ENCODE peak calls at places on chromosomes 13 and 19, in nine cellular contexts. One of them, this sample, is unnamed.
A peak's percentile ranks its signal among the peaks of the same experiment; 100 is the strongest.

GRCh38 chr13:92717857-92718256 is 508.8 kb upstream of the GPC6 start:
- DNase-seq in lower leg skin: no peak
- DNase-seq in cardiac muscle cell: no peak
- DNase-seq in psoas muscle: no peak
- DNase-seq in foreskin fibroblast: no peak
- DNase-seq in gastrocnemius medialis: no peak
- DNase-seq in right atrium auricular region: no peak
- DNase-seq in heart right ventricle: no peak
- DNase-seq in fibroblast of lung: no peak
- DNase-seq in this sample: no peak

GRCh38 chr19:48854103-48854502 is 14.3 kb downstream of the PLEKHA4 start:
- DNase-seq in lower leg skin: no peak
- DNase-seq in cardiac muscle cell: no peak
- DNase-seq in psoas muscle: no peak
- DNase-seq in foreskin fibroblast: no peak
- DNase-seq in gastrocnemius medialis: no peak
- DNase-seq in right atrium auricular region: no peak
- DNase-seq in heart right ventricle: no peak
- DNase-seq in fibroblast of lung: no peak
- DNase-seq in this sample: no peak

GRCh38 chr13:95641291-95641811 is 3.2 kb downstream of the DZIP1 start:
- DNase-seq in lower leg skin: no peak
- DNase-seq in cardiac muscle cell: peak; percentile 52
- DNase-seq in psoas muscle: peak; percentile 21
- DNase-seq in foreskin fibroblast: no peak
- DNase-seq in gastrocnemius medialis: no peak
- DNase-seq in right atrium auricular region: no peak
- DNase-seq in heart right ventricle: peak; percentile 13
- DNase-seq in fibroblast of lung: peak; percentile 53
- DNase-seq in this sample: no peak

GRCh38 chr13:114339779-114340534 is 25.7 kb downstream of the CHAMP1 start:
- DNase-seq in lower leg skin: no peak
- DNase-seq in cardiac muscle cell: peak; percentile 59
- DNase-seq in psoas muscle: no peak
- DNase-seq in foreskin fibroblast: peak; percentile 55
- DNase-seq in gastrocnemius medialis: no peak
- DNase-seq in right atrium auricular region: no peak
- DNase-seq in heart right ventricle: no peak
- DNase-seq in fibroblast of lung: peak; percentile 26
- DNase-seq in this sample: no peak

GRCh38 chr19:40512473-40513344 is 45.9 kb downstream of the SPTBN4 start:
- DNase-seq in lower leg skin: no peak
- DNase-seq in cardiac muscle cell: peak; percentile 33
- DNase-seq in psoas muscle: no peak
- DNase-seq in foreskin fibroblast: no peak
- DNase-seq in gastrocnemius medialis: no peak
- DNase-seq in right atrium auricular region: no peak
- DNase-seq in heart right ventricle: no peak
- DNase-seq in fibroblast of lung: peak; percentile 34
- DNase-seq in this sample: no peak

GRCh38 chr13:23583491-23583890 is 13.3 kb downstream of the TNFRSF19 start:
- DNase-seq in lower leg skin: no peak
- DNase-seq in cardiac muscle cell: peak; percentile 13
- DNase-seq in psoas muscle: no peak
- DNase-seq in foreskin fibroblast: no peak
- DNase-seq in gastrocnemius medialis: no peak
- DNase-seq in right atrium auricular region: no peak
- DNase-seq in heart right ventricle: no peak
- DNase-seq in fibroblast of lung: no peak
- DNase-seq in this sample: no peak

GRCh38 chr19:39805120-39805519 is 26.5 kb downstream of the LEUTX start:
- DNase-seq in lower leg skin: no peak
- DNase-seq in cardiac muscle cell: no peak
- DNase-seq in psoas muscle: peak; percentile 21
- DNase-seq in foreskin fibroblast: peak; percentile 18
- DNase-seq in gastrocnemius medialis: peak; percentile 24
- DNase-seq in right atrium auricular region: no peak
- DNase-seq in heart right ventricle: no peak
- DNase-seq in fibroblast of lung: no peak
- DNase-seq in this sample: no peak

GRCh38 chr19:50814883-50815282 is 8.7 kb downstream of the KLK1 start:
- DNase-seq in lower leg skin: no peak
- DNase-seq in cardiac muscle cell: no peak
- DNase-seq in psoas muscle: no peak
- DNase-seq in foreskin fibroblast: no peak
- DNase-seq in gastrocnemius medialis: no peak
- DNase-seq in right atrium auricular region: no peak
- DNase-seq in heart right ventricle: no peak
- DNase-seq in fibroblast of lung: no peak
- DNase-seq in this sample: no peak

GRCh38 chr19:7866399-7867091 is 7.6 kb downstream of the PRR36 start:
- DNase-seq in lower leg skin: no peak
- DNase-seq in cardiac muscle cell: no peak
- DNase-seq in psoas muscle: no peak
- DNase-seq in foreskin fibroblast: no peak
- DNase-seq in gastrocnemius medialis: no peak
- DNase-seq in right atrium auricular region: no peak
- DNase-seq in heart right ventricle: no peak
- DNase-seq in fibroblast of lung: no peak
- DNase-seq in this sample: no peak

GRCh38 chr13:48012668-48013067 is 11.6 kb upstream of the SUCLA2 start:
- DNase-seq in lower leg skin: no peak
- DNase-seq in cardiac muscle cell: no peak
- DNase-seq in psoas muscle: no peak
- DNase-seq in foreskin fibroblast: no peak
- DNase-seq in gastrocnemius medialis: no peak
- DNase-seq in right atrium auricular region: no peak
- DNase-seq in heart right ventricle: no peak
- DNase-seq in fibroblast of lung: no peak
- DNase-seq in this sample: no peak

GRCh38 chr13:48316826-48317510 is 13.4 kb downstream of the RB1 start:
- DNase-seq in lower leg skin: no peak
- DNase-seq in cardiac muscle cell: no peak
- DNase-seq in psoas muscle: no peak
- DNase-seq in foreskin fibroblast: no peak
- DNase-seq in gastrocnemius medialis: no peak
- DNase-seq in right atrium auricular region: no peak
- DNase-seq in heart right ventricle: peak; percentile 22
- DNase-seq in fibroblast of lung: no peak
- DNase-seq in this sample: no peak

GRCh38 chr13:98606296-98606695 is 29.4 kb upstream of the STK24 start:
- DNase-seq in lower leg skin: no peak
- DNase-seq in cardiac muscle cell: peak; percentile 16
- DNase-seq in psoas muscle: no peak
- DNase-seq in foreskin fibroblast: no peak
- DNase-seq in gastrocnemius medialis: no peak
- DNase-seq in right atrium auricular region: no peak
- DNase-seq in heart right ventricle: no peak
- DNase-seq in fibroblast of lung: no peak
- DNase-seq in this sample: no peak

GRCh38 chr13:103351035-103351828 is 285.0 kb upstream of the SLC10A2 start:
- DNase-seq in lower leg skin: no peak
- DNase-seq in cardiac muscle cell: peak; percentile 34
- DNase-seq in psoas muscle: no peak
- DNase-seq in foreskin fibroblast: no peak
- DNase-seq in gastrocnemius medialis: no peak
- DNase-seq in right atrium auricular region: no peak
- DNase-seq in heart right ventricle: peak; percentile 23
- DNase-seq in fibroblast of lung: peak; percentile 75
- DNase-seq in this sample: no peak

GRCh38 chr19:1109032-1109541 is 5.3 kb downstream of the GPX4 start:
- DNase-seq in lower leg skin: no peak
- DNase-seq in cardiac muscle cell: no peak
- DNase-seq in psoas muscle: no peak
- DNase-seq in foreskin fibroblast: no peak
- DNase-seq in gastrocnemius medialis: no peak
- DNase-seq in right atrium auricular region: no peak
- DNase-seq in heart right ventricle: no peak
- DNase-seq in fibroblast of lung: no peak
- DNase-seq in this sample: no peak
- TF ChIP-seq CTCF in lower leg skin: no peak
- TF ChIP-seq CTCF in cardiac muscle cell: no peak
- TF ChIP-seq CTCF in psoas muscle: no peak
- TF ChIP-seq CTCF in foreskin fibroblast: no peak
- TF ChIP-seq CTCF in gastrocnemius medialis: no peak
- TF ChIP-seq CTCF in right atrium auricular region: no peak
- TF ChIP-seq CTCF in heart right ventricle: no peak
- TF ChIP-seq CTCF in fibroblast of lung: no peak
- TF ChIP-seq CTCF in this sample: no peak

DNA sequence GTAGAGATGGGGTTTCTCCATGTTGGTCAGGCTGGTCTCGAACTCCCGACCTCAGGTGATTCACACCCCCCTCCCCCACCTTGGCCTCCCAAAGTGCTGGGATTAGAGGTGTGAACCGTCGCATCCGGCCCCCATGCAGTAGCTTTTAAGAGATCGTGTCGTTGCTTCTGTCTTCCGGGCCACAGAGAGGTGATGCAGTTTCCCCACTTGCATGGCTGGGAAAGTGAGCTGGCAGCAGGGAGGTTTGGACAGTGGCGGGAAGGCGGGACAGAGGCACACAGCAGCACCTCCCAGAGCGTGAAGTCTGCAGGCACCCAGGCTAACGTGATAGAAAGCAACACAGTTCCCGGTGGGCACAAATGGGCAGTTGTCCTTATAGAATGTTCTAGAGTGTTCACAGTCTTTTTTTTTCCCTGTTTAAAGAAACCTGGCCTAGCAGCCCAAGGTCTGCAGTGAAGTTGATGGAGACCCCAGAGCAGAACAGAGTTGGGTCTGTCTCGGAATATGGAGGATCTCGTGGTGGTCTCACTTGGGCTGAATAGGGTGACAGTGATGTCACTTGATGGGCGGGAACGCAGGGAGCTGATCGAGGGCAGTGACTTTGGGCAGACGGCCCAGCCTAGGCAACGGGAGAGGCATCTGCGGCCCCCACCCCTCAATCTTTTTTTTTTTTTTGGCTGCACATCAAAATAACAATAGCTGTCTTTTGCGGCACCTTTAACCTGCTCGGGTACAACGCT is 4.9 kb downstream of the UHRF1 start:
- DNase-seq in lower leg skin: no peak
- DNase-seq in cardiac muscle cell: no peak
- DNase-seq in psoas muscle: no peak
- DNase-seq in foreskin fibroblast: no peak
- DNase-seq in gastrocnemius medialis: no peak
- DNase-seq in right atrium auricular region: no peak
- DNase-seq in heart right ventricle: no peak
- DNase-seq in fibroblast of lung: peak; percentile 65
- DNase-seq in this sample: no peak
- H3K4me3 ChIP-seq in lower leg skin: no peak overlapping the region
- H3K4me3 ChIP-seq in cardiac muscle cell: no peak overlapping the region
- H3K4me3 ChIP-seq in psoas muscle: no peak overlapping the region
- H3K4me3 ChIP-seq in foreskin fibroblast: no peak overlapping the region
- H3K4me3 ChIP-seq in gastrocnemius medialis: no peak overlapping the region
- H3K4me3 ChIP-seq in right atrium auricular region: no peak overlapping the region
- H3K4me3 ChIP-seq in heart right ventricle: no peak overlapping the region
- H3K4me3 ChIP-seq in fibroblast of lung: no peak overlapping the region
- H3K4me3 ChIP-seq in this sample: no peak overlapping the region

DNA sequence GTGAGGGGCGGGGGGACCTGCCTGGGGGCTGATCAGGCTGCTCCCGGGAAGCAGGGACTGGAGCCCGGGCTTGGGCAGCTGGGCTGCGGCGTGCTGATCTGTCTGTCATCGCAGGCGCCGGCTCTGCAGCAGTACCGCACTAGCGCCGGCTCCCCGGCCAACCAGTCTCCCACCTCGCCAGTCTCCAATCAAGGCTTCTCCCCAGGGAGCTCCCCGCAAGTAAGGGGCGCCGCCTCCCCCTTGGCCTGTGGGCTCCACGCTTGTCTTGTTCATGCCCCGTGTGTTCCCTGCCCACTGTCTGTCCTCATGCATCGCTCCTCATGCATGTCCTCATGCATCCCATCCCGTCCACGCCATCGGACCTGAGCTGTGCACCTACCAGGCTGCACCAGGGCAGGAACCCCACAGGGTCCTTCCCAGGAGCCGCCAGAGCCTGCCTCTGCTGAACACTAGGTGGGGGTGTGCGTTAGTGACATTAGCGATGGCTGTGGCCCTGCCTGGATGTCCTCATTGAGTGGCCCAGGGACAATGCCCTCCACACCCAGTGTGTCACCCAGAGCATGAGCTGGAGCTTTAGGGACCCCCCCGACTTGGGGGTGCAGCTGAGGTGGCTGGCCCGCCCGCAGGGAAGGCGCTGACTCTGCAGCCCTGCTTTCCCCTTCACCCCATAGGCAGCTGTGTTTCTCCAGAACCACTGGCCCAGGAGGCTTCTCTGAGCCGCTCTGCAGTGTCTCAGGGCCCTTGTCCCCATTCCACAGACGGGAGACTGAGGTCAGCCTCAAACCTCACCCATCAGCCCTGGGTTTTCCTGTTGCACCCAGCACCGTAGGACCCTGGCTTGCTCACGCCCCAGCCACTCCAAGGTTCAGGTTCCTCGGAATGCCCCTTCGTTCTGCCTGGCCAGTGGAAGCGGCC is 19.5 kb downstream of the COMP start:
- DNase-seq in lower leg skin: no peak
- DNase-seq in cardiac muscle cell: no peak
- DNase-seq in psoas muscle: no peak
- DNase-seq in foreskin fibroblast: no peak
- DNase-seq in gastrocnemius medialis: no peak
- DNase-seq in right atrium auricular region: no peak
- DNase-seq in heart right ventricle: no peak
- DNase-seq in fibroblast of lung: no peak
- DNase-seq in this sample: no peak
- TF ChIP-seq CTCF in lower leg skin: no peak
- TF ChIP-seq CTCF in cardiac muscle cell: peak; percentile 31
- TF ChIP-seq CTCF in psoas muscle: no peak
- TF ChIP-seq CTCF in foreskin fibroblast: peak; percentile 25
- TF ChIP-seq CTCF in gastrocnemius medialis: no peak
- TF ChIP-seq CTCF in right atrium auricular region: peak; percentile 16
- TF ChIP-seq CTCF in heart right ventricle: no peak
- TF ChIP-seq CTCF in fibroblast of lung: peak; percentile 21
- TF ChIP-seq CTCF in this sample: no peak

GRCh38 chr13:106496072-106496997 is 39.1 kb downstream of the EFNB2 start:
- DNase-seq in lower leg skin: no peak
- DNase-seq in cardiac muscle cell: peak; percentile 52
- DNase-seq in psoas muscle: no peak
- DNase-seq in foreskin fibroblast: no peak
- DNase-seq in gastrocnemius medialis: no peak
- DNase-seq in right atrium auricular region: no peak
- DNase-seq in heart right ventricle: no peak
- DNase-seq in fibroblast of lung: peak; percentile 35
- DNase-seq in this sample: no peak

GRCh38 chr13:106498571-106498970 is 36.9 kb downstream of the EFNB2 start:
- DNase-seq in lower leg skin: no peak
- DNase-seq in cardiac muscle cell: no peak
- DNase-seq in psoas muscle: no peak
- DNase-seq in foreskin fibroblast: no peak
- DNase-seq in gastrocnemius medialis: no peak
- DNase-seq in right atrium auricular region: no peak
- DNase-seq in heart right ventricle: no peak
- DNase-seq in fibroblast of lung: no peak
- DNase-seq in this sample: no peak

GRCh38 chr13:106499113-106499512 is 36.3 kb downstream of the EFNB2 start:
- DNase-seq in lower leg skin: no peak
- DNase-seq in cardiac muscle cell: no peak
- DNase-seq in psoas muscle: no peak
- DNase-seq in foreskin fibroblast: no peak
- DNase-seq in gastrocnemius medialis: no peak
- DNase-seq in right atrium auricular region: no peak
- DNase-seq in heart right ventricle: no peak
- DNase-seq in fibroblast of lung: peak; percentile 63
- DNase-seq in this sample: no peak

GRCh38 chr13:106498158-106498557 is 37.3 kb downstream of the EFNB2 start:
- DNase-seq in lower leg skin: no peak
- DNase-seq in cardiac muscle cell: no peak
- DNase-seq in psoas muscle: no peak
- DNase-seq in foreskin fibroblast: no peak
- DNase-seq in gastrocnemius medialis: no peak
- DNase-seq in right atrium auricular region: no peak
- DNase-seq in heart right ventricle: no peak
- DNase-seq in fibroblast of lung: no peak
- DNase-seq in this sample: no peak

GRCh38 chr13:106497079-106497478 is 38.4 kb downstream of the EFNB2 start:
- DNase-seq in lower leg skin: no peak
- DNase-seq in cardiac muscle cell: no peak
- DNase-seq in psoas muscle: no peak
- DNase-seq in foreskin fibroblast: no peak
- DNase-seq in gastrocnemius medialis: no peak
- DNase-seq in right atrium auricular region: no peak
- DNase-seq in heart right ventricle: no peak
- DNase-seq in fibroblast of lung: no peak
- DNase-seq in this sample: no peak
- H3K4me3 ChIP-seq in lower leg skin: no peak overlapping the region
- H3K4me3 ChIP-seq in cardiac muscle cell: no peak overlapping the region
- H3K4me3 ChIP-seq in psoas muscle: peak overlapping the region; percentile 13
- H3K4me3 ChIP-seq in foreskin fibroblast: no peak overlapping the region
- H3K4me3 ChIP-seq in gastrocnemius medialis: peak overlapping the region; percentile 35
- H3K4me3 ChIP-seq in right atrium auricular region: no peak overlapping the region
- H3K4me3 ChIP-seq in heart right ventricle: no peak overlapping the region
- H3K4me3 ChIP-seq in fibroblast of lung: no peak overlapping the region
- H3K4me3 ChIP-seq in this sample: no peak overlapping the region